ENCODE peak calls at places on chromosomes 1 and 21, in seven cellular contexts. One of them, this sample, is unnamed.

GRCh38 chr1:94821636-94822305 is 1.6 kb downstream of the SLC44A3 start:
- DNase-seq in H9: no peak
- DNase-seq in OCI-LY7: no peak
- DNase-seq in cardiac muscle cell: no peak
- DNase-seq in heart right ventricle: no peak
- DNase-seq in AG09309: no peak
- DNase-seq in endothelial cell: no peak
- DNase-seq in this sample: no peak

GRCh38 chr1:52111492-52111891 is 30.4 kb upstream of the ZFYVE9 start:
- DNase-seq in AG09309: no peak
- DNase-seq in heart right ventricle: no peak
- DNase-seq in H9: no peak
- DNase-seq in cardiac muscle cell: no peak
- DNase-seq in endothelial cell: no peak
- DNase-seq in OCI-LY7: no peak
- DNase-seq in this sample: no peak

GRCh38 chr1:224524679-224525078 is 90.1 kb upstream of the WDR26 start:
- DNase-seq in heart right ventricle: no peak
- DNase-seq in endothelial cell: no peak
- DNase-seq in H9: no peak
- DNase-seq in OCI-LY7: no peak
- DNase-seq in AG09309: no peak
- DNase-seq in cardiac muscle cell: no peak
- DNase-seq in this sample: no peak

GRCh38 chr1:51572365-51572764 is 44.5 kb upstream of the OSBPL9 start:
- DNase-seq in cardiac muscle cell: no peak
- DNase-seq in OCI-LY7: no peak
- DNase-seq in AG09309: no peak
- DNase-seq in H9: no peak
- DNase-seq in endothelial cell: no peak
- DNase-seq in heart right ventricle: no peak
- DNase-seq in this sample: no peak

GRCh38 chr1:24463756-24464377 is 38.8 kb upstream of the RCAN3 start:
- DNase-seq in heart right ventricle: no peak
- DNase-seq in OCI-LY7: no peak
- DNase-seq in AG09309: no peak
- DNase-seq in endothelial cell: no peak
- DNase-seq in cardiac muscle cell: no peak
- DNase-seq in H9: peak
- DNase-seq in this sample: no peak

GRCh38 chr1:220217383-220217988 is 54.8 kb downstream of the RAB3GAP2 start:
- DNase-seq in endothelial cell: peak
- DNase-seq in heart right ventricle: no peak
- DNase-seq in OCI-LY7: peak
- DNase-seq in AG09309: no peak
- DNase-seq in cardiac muscle cell: peak
- DNase-seq in H9: no peak
- DNase-seq in this sample: no peak

GRCh38 chr1:6037338-6037762 is 8.3 kb upstream of the KCNAB2 start:
- DNase-seq in heart right ventricle: peak
- DNase-seq in OCI-LY7: peak
- DNase-seq in cardiac muscle cell: peak
- DNase-seq in H9: no peak
- DNase-seq in endothelial cell: no peak
- DNase-seq in AG09309: peak
- DNase-seq in this sample: no peak

GRCh38 chr1:13965770-13966398 is 265.9 kb downstream of the PRDM2 start:
- DNase-seq in OCI-LY7: peak
- DNase-seq in H9: peak
- DNase-seq in cardiac muscle cell: peak
- DNase-seq in heart right ventricle: peak
- DNase-seq in AG09309: peak
- DNase-seq in endothelial cell: peak
- DNase-seq in this sample: no peak

GRCh38 chr21:31403596-31404333 is 59.7 kb upstream of the TIAM1 start:
- DNase-seq in OCI-LY7: no peak
- DNase-seq in AG09309: no peak
- DNase-seq in heart right ventricle: no peak
- DNase-seq in endothelial cell: no peak
- DNase-seq in H9: no peak
- DNase-seq in cardiac muscle cell: no peak
- DNase-seq in this sample: no peak

GRCh38 chr1:232209357-232209756 is 420.6 kb downstream of the SIPA1L2 start:
- DNase-seq in heart right ventricle: no peak
- DNase-seq in H9: no peak
- DNase-seq in endothelial cell: no peak
- DNase-seq in cardiac muscle cell: no peak
- DNase-seq in AG09309: no peak
- DNase-seq in OCI-LY7: no peak
- DNase-seq in this sample: no peak

GRCh38 chr1:107525961-107526360 is 385.1 kb downstream of the NTNG1 start:
- DNase-seq in H9: no peak
- DNase-seq in OCI-LY7: no peak
- DNase-seq in cardiac muscle cell: no peak
- DNase-seq in endothelial cell: no peak
- DNase-seq in AG09309: no peak
- DNase-seq in heart right ventricle: no peak
- DNase-seq in this sample: no peak

GRCh38 chr1:18058522-18058921 is 49.1 kb upstream of the IGSF21 start:
- DNase-seq in OCI-LY7: no peak
- DNase-seq in heart right ventricle: no peak
- DNase-seq in endothelial cell: no peak
- DNase-seq in cardiac muscle cell: no peak
- DNase-seq in H9: no peak
- DNase-seq in AG09309: no peak
- DNase-seq in this sample: no peak

GRCh38 chr1:178689769-178690168 is 35.3 kb upstream of the RALGPS2 start:
- DNase-seq in endothelial cell: no peak
- DNase-seq in heart right ventricle: no peak
- DNase-seq in AG09309: no peak
- DNase-seq in cardiac muscle cell: no peak
- DNase-seq in OCI-LY7: no peak
- DNase-seq in H9: no peak
- DNase-seq in this sample: no peak

GRCh38 chr1:178690496-178690895 is 34.5 kb upstream of the RALGPS2 start:
- DNase-seq in AG09309: no peak
- DNase-seq in heart right ventricle: no peak
- DNase-seq in OCI-LY7: no peak
- DNase-seq in endothelial cell: no peak
- DNase-seq in cardiac muscle cell: no peak
- DNase-seq in H9: no peak
- DNase-seq in this sample: no peak

GRCh38 chr1:178692564-178693327 is 32.3 kb upstream of the RALGPS2 start:
- DNase-seq in AG09309: no peak
- DNase-seq in H9: no peak
- DNase-seq in OCI-LY7: no peak
- DNase-seq in endothelial cell: no peak
- DNase-seq in cardiac muscle cell: no peak
- DNase-seq in heart right ventricle: no peak
- DNase-seq in this sample: no peak

GRCh38 chr1:178694923-178695525 is 30.0 kb upstream of the RALGPS2 start:
- DNase-seq in endothelial cell: no peak
- DNase-seq in cardiac muscle cell: peak
- DNase-seq in AG09309: no peak
- DNase-seq in H9: no peak
- DNase-seq in heart right ventricle: no peak
- DNase-seq in OCI-LY7: no peak
- DNase-seq in this sample: no peak

GRCh38 chr1:178693368-178693767 is 31.7 kb upstream of the RALGPS2 start:
- DNase-seq in endothelial cell: peak
- DNase-seq in AG09309: no peak
- DNase-seq in cardiac muscle cell: peak
- DNase-seq in heart right ventricle: no peak
- DNase-seq in H9: peak
- DNase-seq in OCI-LY7: no peak
- DNase-seq in this sample: no peak
- TF ChIP-seq CTCF in endothelial cell: no peak
- TF ChIP-seq CTCF in AG09309: no peak
- TF ChIP-seq CTCF in cardiac muscle cell: peak
- TF ChIP-seq CTCF in heart right ventricle: no peak
- TF ChIP-seq CTCF in H9: peak
- TF ChIP-seq CTCF in OCI-LY7: no peak
- TF ChIP-seq CTCF in this sample: peak

DNA sequence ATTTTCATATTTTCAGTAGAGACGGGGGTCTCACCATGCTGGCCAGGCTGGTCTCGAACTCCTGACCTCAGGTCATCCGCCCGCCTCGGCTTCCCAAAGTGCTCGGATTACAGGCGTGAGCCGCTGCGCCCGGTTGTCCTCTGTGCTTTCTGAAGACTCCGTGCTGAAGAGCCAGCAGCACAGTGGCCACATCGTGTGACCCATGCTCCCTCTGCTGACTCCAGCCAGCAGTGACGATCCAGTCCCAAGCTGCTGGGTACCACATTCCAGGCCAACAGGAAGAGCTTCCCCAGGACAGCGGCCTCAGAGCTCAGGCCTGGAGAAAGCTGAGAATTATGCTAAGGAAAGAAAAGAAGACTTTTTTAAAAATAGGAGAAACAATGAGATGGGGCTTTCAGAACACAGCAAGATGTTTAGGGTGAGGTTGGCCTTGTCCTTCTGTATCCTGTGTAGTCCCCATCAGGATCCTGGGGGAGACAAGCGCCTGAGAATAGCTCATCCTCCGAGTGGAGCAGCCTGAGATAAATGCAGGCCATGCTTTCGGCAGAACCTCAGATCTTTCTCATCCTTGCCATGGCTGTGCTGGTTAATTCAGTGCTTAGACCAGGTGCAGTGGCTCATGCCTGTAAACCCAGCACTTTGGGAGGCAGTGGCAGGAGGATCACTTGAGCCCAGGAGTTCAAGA is 207.1 kb downstream of the SLC35F3 start:
- DNase-seq in heart right ventricle: no peak
- DNase-seq in cardiac muscle cell: peak
- DNase-seq in H9: peak
- DNase-seq in AG09309: no peak
- DNase-seq in OCI-LY7: no peak
- DNase-seq in endothelial cell: peak
- DNase-seq in this sample: no peak
- TF ChIP-seq CTCF in heart right ventricle: peak
- TF ChIP-seq CTCF in cardiac muscle cell: no peak
- TF ChIP-seq CTCF in H9: peak
- TF ChIP-seq CTCF in AG09309: peak
- TF ChIP-seq CTCF in OCI-LY7: no peak
- TF ChIP-seq CTCF in endothelial cell: no peak
- TF ChIP-seq CTCF in this sample: peak

DNA sequence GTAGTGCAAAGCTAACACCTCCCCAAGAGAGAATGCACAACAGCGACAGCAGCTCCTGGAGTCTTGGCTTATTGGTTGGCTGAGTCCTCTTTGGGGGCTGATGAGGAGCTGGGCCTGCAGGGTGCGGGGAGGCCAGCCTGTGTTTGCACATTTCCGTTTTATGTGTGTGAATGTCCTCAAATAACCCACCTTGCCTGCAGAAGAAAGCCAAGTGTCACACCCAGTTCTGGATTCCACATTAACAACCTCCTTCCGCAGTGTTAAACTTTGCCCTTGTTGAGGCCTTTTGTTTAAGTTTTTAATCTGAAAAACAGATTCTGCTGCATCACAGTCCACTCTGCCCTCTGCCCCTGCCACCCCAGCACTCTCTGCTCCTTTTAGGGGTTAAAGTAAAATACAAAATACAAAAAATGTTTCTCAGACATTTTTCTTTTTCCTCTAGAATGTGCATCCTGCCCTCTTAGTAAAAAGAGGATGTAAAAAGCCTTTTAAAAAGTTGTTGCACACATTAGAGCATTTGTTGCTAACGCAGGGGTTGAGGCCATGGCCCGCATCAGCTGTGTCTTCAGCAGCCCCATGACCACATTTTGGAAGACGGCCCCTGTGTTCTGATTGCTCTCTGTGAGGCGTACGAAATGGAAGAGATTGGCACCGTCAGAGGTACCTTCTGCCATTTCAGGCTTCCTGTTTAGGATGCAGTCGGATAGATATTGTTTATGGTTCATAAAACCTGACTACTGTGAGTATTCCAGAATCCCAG is 274.3 kb downstream of the TM2D1 start:
- DNase-seq in OCI-LY7: no peak
- DNase-seq in AG09309: no peak
- DNase-seq in heart right ventricle: peak
- DNase-seq in endothelial cell: no peak
- DNase-seq in H9: no peak
- DNase-seq in cardiac muscle cell: peak
- DNase-seq in this sample: no peak
- TF ChIP-seq CTCF in OCI-LY7: no peak
- TF ChIP-seq CTCF in AG09309: no peak
- TF ChIP-seq CTCF in heart right ventricle: no peak
- TF ChIP-seq CTCF in endothelial cell: no peak
- TF ChIP-seq CTCF in H9: no peak
- TF ChIP-seq CTCF in cardiac muscle cell: no peak
- TF ChIP-seq CTCF in this sample: no peak

GRCh38 chr1:39407496-39407888 is 83.9 kb upstream of the BMP8A start:
- DNase-seq in H9: no peak
- DNase-seq in cardiac muscle cell: no peak
- DNase-seq in AG09309: no peak
- DNase-seq in OCI-LY7: no peak
- DNase-seq in heart right ventricle: no peak
- DNase-seq in endothelial cell: no peak
- DNase-seq in this sample: no peak

GRCh38 chr1:39409055-39409816 is 82.2 kb upstream of the BMP8A start:
- DNase-seq in OCI-LY7: no peak
- DNase-seq in H9: peak
- DNase-seq in cardiac muscle cell: peak
- DNase-seq in endothelial cell: peak
- DNase-seq in AG09309: no peak
- DNase-seq in heart right ventricle: peak
- DNase-seq in this sample: no peak

GRCh38 chr1:39406533-39407478 is 84.6 kb upstream of the BMP8A start:
- DNase-seq in OCI-LY7: no peak
- DNase-seq in heart right ventricle: no peak
- DNase-seq in cardiac muscle cell: peak
- DNase-seq in H9: no peak
- DNase-seq in AG09309: no peak
- DNase-seq in endothelial cell: no peak
- DNase-seq in this sample: no peak

GRCh38 chr1:39408641-39409054 is 82.8 kb upstream of the BMP8A start:
- DNase-seq in H9: peak
- DNase-seq in cardiac muscle cell: peak
- DNase-seq in AG09309: peak
- DNase-seq in OCI-LY7: peak
- DNase-seq in endothelial cell: peak
- DNase-seq in heart right ventricle: peak
- DNase-seq in this sample: peak

DNA sequence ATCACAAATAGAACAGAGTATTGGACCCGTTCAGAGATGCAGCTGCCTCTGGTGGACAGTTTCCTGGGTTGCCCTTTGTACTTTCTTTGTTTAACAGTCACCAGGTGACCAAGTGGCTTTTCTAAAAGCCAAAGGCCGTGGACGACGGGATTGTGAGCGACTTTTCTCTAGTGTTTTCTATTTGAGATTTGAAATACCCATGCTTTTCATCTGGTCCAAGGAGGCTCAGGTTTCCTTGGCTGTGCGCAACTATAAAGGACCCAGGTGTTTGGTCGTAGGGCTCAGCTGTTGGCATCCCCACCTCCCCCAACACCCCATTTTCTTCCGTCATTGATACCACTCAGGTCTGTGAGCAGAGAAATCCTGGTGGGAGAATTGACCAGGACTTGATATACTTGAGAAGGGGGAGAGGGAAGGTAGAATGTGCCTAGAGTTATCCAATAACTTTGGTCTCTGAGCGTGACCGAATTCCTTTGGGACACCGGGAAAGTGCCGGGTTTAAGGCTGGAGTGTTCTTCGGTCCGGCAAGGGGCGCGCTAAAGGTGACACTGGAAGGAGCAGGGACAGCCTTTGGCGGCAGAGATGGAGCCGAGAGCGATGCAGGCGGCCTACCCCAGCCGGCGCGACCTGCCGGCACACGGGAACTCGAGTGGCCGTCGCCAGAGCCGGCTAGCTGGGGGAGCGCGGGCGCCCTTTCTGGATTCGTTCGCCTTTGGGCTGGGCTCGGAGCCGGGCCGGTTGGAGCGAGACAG is 83.4 kb upstream of the BMP8A start:
- DNase-seq in endothelial cell: no peak
- DNase-seq in cardiac muscle cell: no peak
- DNase-seq in OCI-LY7: no peak
- DNase-seq in H9: peak
- DNase-seq in AG09309: no peak
- DNase-seq in heart right ventricle: no peak
- DNase-seq in this sample: no peak
- TF ChIP-seq CTCF in endothelial cell: no peak
- TF ChIP-seq CTCF in cardiac muscle cell: no peak
- TF ChIP-seq CTCF in OCI-LY7: peak
- TF ChIP-seq CTCF in H9: no peak
- TF ChIP-seq CTCF in AG09309: peak
- TF ChIP-seq CTCF in heart right ventricle: no peak
- TF ChIP-seq CTCF in this sample: no peak

This sample was measured in chondrocyte.